ENCODE peak calls at places on chromosomes 4 and X, in six cellular contexts. One of them, this sample, is unnamed.

GRCh38 chr4:38166768-38167167 is 206.6 kb downstream of the PTTG2 start:
- DNase-seq in lower leg skin: no peak
- DNase-seq in sigmoid colon: no peak
- DNase-seq in GM12891: no peak
- DNase-seq in suprapubic skin: no peak
- DNase-seq in thyroid gland: no peak
- DNase-seq in this sample: no peak

GRCh38 chr4:138242076-138242829 is at the start of gene SLC7A11:
- DNase-seq in sigmoid colon: no peak
- DNase-seq in thyroid gland: peak
- DNase-seq in suprapubic skin: no peak
- DNase-seq in GM12891: peak
- DNase-seq in lower leg skin: no peak
- DNase-seq in this sample: no peak

GRCh38 chr4:121711263-121712000 is 14.7 kb upstream of the ANXA5 start:
- DNase-seq in sigmoid colon: peak
- DNase-seq in suprapubic skin: peak
- DNase-seq in thyroid gland: peak
- DNase-seq in GM12891: no peak
- DNase-seq in lower leg skin: peak
- DNase-seq in this sample: peak

GRCh38 chr4:9906996-9907395 is 114.3 kb downstream of the SLC2A9 start:
- DNase-seq in suprapubic skin: no peak
- DNase-seq in GM12891: no peak
- DNase-seq in sigmoid colon: no peak
- DNase-seq in lower leg skin: peak
- DNase-seq in thyroid gland: no peak
- DNase-seq in this sample: no peak

GRCh38 chr4:154164931-154165839 is 326.4 kb downstream of the DCHS2 start:
- DNase-seq in GM12891: no peak
- DNase-seq in thyroid gland: no peak
- DNase-seq in lower leg skin: no peak
- DNase-seq in sigmoid colon: no peak
- DNase-seq in suprapubic skin: no peak
- DNase-seq in this sample: no peak

GRCh38 chr4:6071191-6071958 is 53.1 kb upstream of the C4orf50 start:
- DNase-seq in suprapubic skin: no peak
- DNase-seq in lower leg skin: no peak
- DNase-seq in sigmoid colon: peak
- DNase-seq in GM12891: no peak
- DNase-seq in thyroid gland: peak
- DNase-seq in this sample: no peak

GRCh38 chrX:12894074-12894691 is 12.2 kb upstream of the TLR8 start:
- DNase-seq in suprapubic skin: no peak
- DNase-seq in GM12891: no peak
- DNase-seq in thyroid gland: peak
- DNase-seq in sigmoid colon: no peak
- DNase-seq in lower leg skin: no peak
- DNase-seq in this sample: no peak

GRCh38 chrX:37871626-37872302 is 24.4 kb upstream of the DYNLT3 start:
- DNase-seq in GM12891: no peak
- DNase-seq in suprapubic skin: no peak
- DNase-seq in thyroid gland: no peak
- DNase-seq in sigmoid colon: no peak
- DNase-seq in lower leg skin: no peak
- DNase-seq in this sample: peak

GRCh38 chr4:7155611-7156071 is 36.7 kb upstream of the SORCS2 start:
- DNase-seq in GM12891: no peak
- DNase-seq in sigmoid colon: peak
- DNase-seq in lower leg skin: peak
- DNase-seq in thyroid gland: no peak
- DNase-seq in suprapubic skin: peak
- DNase-seq in this sample: no peak

GRCh38 chrX:43551590-43551989 is 104.5 kb upstream of the MAOA start:
- DNase-seq in sigmoid colon: no peak
- DNase-seq in GM12891: no peak
- DNase-seq in thyroid gland: no peak
- DNase-seq in lower leg skin: no peak
- DNase-seq in suprapubic skin: no peak
- DNase-seq in this sample: no peak

GRCh38 chr4:108053281-108053701 is 63.6 kb downstream of the HADH start:
- DNase-seq in GM12891: no peak
- DNase-seq in thyroid gland: no peak
- DNase-seq in suprapubic skin: no peak
- DNase-seq in sigmoid colon: no peak
- DNase-seq in lower leg skin: no peak
- DNase-seq in this sample: no peak

GRCh38 chr4:65661469-65661868 is 8.8 kb downstream of the EPHA5 start:
- DNase-seq in sigmoid colon: no peak
- DNase-seq in thyroid gland: peak
- DNase-seq in suprapubic skin: no peak
- DNase-seq in lower leg skin: no peak
- DNase-seq in GM12891: no peak
- DNase-seq in this sample: no peak

GRCh38 chrX:74523224-74523623 is 91.2 kb downstream of the RLIM start:
- DNase-seq in sigmoid colon: no peak
- DNase-seq in GM12891: no peak
- DNase-seq in thyroid gland: no peak
- DNase-seq in suprapubic skin: no peak
- DNase-seq in lower leg skin: no peak
- DNase-seq in this sample: no peak

GRCh38 chr4:16264798-16265197 is 38.5 kb upstream of the TAPT1 start:
- DNase-seq in lower leg skin: no peak
- DNase-seq in thyroid gland: no peak
- DNase-seq in suprapubic skin: no peak
- DNase-seq in sigmoid colon: no peak
- DNase-seq in GM12891: no peak
- DNase-seq in this sample: no peak

GRCh38 chr4:30720656-30721352 is 635 bp downstream of the PCDH7 start:
- DNase-seq in sigmoid colon: peak
- DNase-seq in GM12891: no peak
- DNase-seq in suprapubic skin: no peak
- DNase-seq in lower leg skin: peak
- DNase-seq in thyroid gland: peak
- DNase-seq in this sample: no peak

GRCh38 chr4:21991050-21991449 is 42.5 kb upstream of the KCNIP4 start:
- DNase-seq in GM12891: no peak
- DNase-seq in thyroid gland: no peak
- DNase-seq in suprapubic skin: no peak
- DNase-seq in lower leg skin: no peak
- DNase-seq in sigmoid colon: peak
- DNase-seq in this sample: no peak

GRCh38 chr4:2304321-2304876 is 42.5 kb upstream of the MXD4 start:
- DNase-seq in thyroid gland: no peak
- DNase-seq in GM12891: no peak
- DNase-seq in sigmoid colon: no peak
- DNase-seq in lower leg skin: no peak
- DNase-seq in suprapubic skin: no peak
- DNase-seq in this sample: no peak

GRCh38 chr4:18007625-18008024 is 13.9 kb downstream of the LCORL start:
- DNase-seq in sigmoid colon: no peak
- DNase-seq in lower leg skin: no peak
- DNase-seq in GM12891: no peak
- DNase-seq in suprapubic skin: no peak
- DNase-seq in thyroid gland: no peak
- DNase-seq in this sample: no peak

DNA sequence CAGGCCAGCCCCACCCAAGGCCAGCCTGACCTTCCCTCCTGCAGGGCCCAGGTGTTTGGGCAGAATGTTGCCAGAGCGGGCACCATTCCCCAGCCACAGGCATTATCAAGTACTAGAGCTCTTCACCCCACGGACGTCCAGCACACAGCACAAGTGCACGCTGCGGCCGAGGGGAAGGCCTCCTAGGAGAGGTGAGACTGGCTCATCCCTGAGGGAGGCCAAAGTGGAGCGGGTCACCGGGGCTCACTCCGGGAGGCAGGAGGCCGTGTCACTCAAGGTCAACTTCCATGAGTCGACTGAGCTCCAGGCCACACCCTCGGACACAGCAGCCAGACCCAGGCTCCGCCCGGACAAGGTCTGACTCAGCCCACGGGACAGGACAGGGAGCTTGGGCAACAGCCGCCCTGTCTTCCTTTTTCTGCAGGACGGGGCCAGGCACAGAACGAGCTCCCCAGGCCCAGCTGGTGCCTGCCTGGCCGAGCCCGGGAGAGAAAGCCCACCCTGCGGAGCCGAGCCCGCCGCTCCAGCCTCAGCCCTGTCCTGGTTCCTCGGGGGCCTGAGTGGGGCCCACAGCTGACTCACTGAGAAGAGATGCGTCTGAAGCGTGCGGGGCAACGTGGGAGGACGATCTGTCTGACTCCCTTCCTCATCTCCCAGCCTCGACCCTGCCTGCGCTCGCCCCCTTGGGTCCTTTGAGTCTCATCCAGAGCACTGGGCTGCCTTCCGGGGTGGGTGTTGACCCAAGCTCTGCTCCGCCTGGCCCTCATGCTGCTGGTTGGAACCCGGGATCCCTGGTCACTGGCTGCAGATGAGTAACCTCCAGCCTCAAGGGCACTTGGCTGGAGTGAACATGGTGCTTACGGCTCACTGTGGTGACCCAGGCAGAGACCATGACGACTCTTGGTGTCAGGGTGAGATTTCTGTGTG is 1.6 kb downstream of the SLC49A3 start:
- DNase-seq in GM12891: no peak
- DNase-seq in lower leg skin: peak
- DNase-seq in thyroid gland: peak
- DNase-seq in sigmoid colon: peak
- DNase-seq in suprapubic skin: peak
- DNase-seq in this sample: peak
- TF ChIP-seq POLR2A in GM12891: no peak
- TF ChIP-seq POLR2A in lower leg skin: no peak
- TF ChIP-seq POLR2A in thyroid gland: no peak
- TF ChIP-seq POLR2A in sigmoid colon: no peak
- TF ChIP-seq POLR2A in suprapubic skin: peak
- TF ChIP-seq POLR2A in this sample: peak

DNA sequence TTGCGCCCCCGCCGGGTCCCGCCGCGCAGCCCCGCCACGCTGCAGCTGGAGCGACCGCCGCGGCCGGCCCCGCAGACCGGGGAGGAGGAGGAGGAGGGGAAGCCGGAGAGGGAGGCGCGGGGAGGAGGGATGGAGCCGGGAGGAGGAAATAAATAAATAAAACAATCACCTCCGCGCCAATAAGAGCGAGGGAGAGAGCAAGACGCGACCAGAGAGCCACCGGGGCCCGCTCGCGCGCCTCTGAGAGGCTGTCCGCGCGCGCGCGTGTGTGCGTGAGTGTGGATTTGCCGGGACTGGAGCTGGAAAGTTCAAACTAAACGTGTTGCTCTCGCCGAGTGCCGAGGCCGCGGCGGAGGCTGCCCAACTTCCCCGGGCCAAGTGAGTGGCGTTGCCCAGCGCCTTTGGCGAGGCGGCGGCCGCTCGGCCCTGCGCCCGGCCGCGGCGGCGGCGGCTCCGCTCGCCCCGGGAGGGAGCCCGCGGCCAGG is 2184.4 kb upstream of the TENM3 start:
- DNase-seq in suprapubic skin: no peak
- DNase-seq in sigmoid colon: no peak
- DNase-seq in lower leg skin: no peak
- DNase-seq in GM12891: no peak
- DNase-seq in thyroid gland: peak
- DNase-seq in this sample: peak
- TF ChIP-seq POLR2A in suprapubic skin: no peak
- TF ChIP-seq POLR2A in sigmoid colon: no peak
- TF ChIP-seq POLR2A in lower leg skin: no peak
- TF ChIP-seq POLR2A in GM12891: no peak
- TF ChIP-seq POLR2A in thyroid gland: no peak
- TF ChIP-seq POLR2A in this sample: peak

GRCh38 chr4:88587285-88587684 is 5.0 kb upstream of the HERC3 start:
- DNase-seq in suprapubic skin: no peak
- DNase-seq in thyroid gland: no peak
- DNase-seq in sigmoid colon: no peak
- DNase-seq in lower leg skin: no peak
- DNase-seq in GM12891: no peak
- DNase-seq in this sample: no peak

GRCh38 chr4:88597970-88598369 is 5.7 kb downstream of the HERC3 start:
- DNase-seq in thyroid gland: no peak
- DNase-seq in GM12891: no peak
- DNase-seq in lower leg skin: no peak
- DNase-seq in sigmoid colon: no peak
- DNase-seq in suprapubic skin: no peak
- DNase-seq in this sample: no peak

GRCh38 chr4:88592600-88593448 is 544 bp downstream of the HERC3 start:
- DNase-seq in suprapubic skin: peak
- DNase-seq in GM12891: peak
- DNase-seq in thyroid gland: peak
- DNase-seq in sigmoid colon: peak
- DNase-seq in lower leg skin: peak
- DNase-seq in this sample: peak

DNA sequence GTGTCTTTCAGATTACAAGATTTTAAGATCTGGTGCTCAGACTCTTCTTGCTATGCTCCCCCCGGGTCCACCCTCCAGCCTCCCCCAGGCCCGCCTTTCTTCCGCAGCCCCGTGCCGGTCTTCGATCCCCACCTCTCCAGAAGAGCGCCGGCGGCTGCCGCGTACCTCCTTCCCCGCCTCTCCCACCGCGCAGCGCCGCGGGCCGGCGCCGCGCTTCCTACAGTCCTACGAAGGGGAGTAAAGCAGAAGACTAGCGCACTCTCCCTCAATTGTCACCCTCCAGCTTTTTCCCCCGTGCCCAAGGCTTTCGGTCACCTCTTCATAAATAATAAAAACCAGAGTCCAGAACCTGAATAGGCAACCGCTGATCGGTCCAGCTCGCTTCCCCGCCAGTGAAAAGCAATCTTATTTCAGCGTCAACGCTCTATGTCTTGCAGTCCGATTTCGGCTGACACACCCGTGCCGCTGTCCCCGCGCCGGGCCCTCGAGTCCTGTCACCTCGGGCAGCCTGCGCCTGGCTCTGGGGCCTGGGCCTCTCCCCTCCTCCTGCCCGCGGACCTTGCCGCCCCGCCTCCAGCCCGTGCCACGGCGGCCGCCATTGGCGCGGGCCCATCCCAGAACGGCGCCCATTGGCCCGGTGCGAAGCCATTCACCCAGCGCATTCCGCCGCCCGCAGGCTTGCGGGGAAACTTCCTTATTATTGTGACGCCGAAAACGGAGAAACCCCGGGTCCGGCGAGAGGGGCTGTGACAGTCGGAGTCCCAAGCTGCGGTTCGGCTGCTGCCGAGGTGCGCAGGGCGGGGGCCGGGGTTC is at the start of gene HERC3:
- DNase-seq in sigmoid colon: peak
- DNase-seq in thyroid gland: peak
- DNase-seq in lower leg skin: peak
- DNase-seq in GM12891: peak
- DNase-seq in suprapubic skin: peak
- DNase-seq in this sample: peak
- TF ChIP-seq POLR2A in sigmoid colon: peak
- TF ChIP-seq POLR2A in thyroid gland: no peak
- TF ChIP-seq POLR2A in lower leg skin: no peak
- TF ChIP-seq POLR2A in GM12891: no peak
- TF ChIP-seq POLR2A in suprapubic skin: peak
- TF ChIP-seq POLR2A in this sample: peak

DNA sequence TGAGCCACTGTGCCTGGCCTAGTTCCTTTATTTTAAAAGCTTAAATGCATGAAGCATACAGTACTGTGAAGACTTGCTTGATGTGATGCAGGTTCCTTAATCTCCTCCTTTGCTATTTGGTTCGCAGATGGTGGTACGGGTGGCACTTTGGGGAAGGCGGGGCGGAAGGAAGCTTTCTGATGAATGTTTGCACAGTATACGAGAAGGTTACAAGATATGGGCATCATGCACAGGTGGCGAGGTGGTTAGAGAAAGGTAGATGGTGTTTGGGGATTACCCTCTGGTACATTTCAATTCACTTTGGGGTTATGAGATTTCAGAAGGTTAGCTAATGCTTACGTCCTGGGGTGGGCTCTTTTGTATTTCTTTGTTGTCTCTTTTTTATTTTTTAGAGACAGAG is 17.2 kb downstream of the RHOH start:
- DNase-seq in sigmoid colon: no peak
- DNase-seq in lower leg skin: no peak
- DNase-seq in suprapubic skin: no peak
- DNase-seq in GM12891: no peak
- DNase-seq in thyroid gland: no peak
- DNase-seq in this sample: no peak
- TF ChIP-seq POLR2A in sigmoid colon: no peak
- TF ChIP-seq POLR2A in lower leg skin: no peak
- TF ChIP-seq POLR2A in suprapubic skin: no peak
- TF ChIP-seq POLR2A in GM12891: no peak
- TF ChIP-seq POLR2A in thyroid gland: no peak
- TF ChIP-seq POLR2A in this sample: no peak